ENCODE peak calls at places on chromosomes 12 and 14, in eight cellular contexts. One of them, this sample, is unnamed.
A peak's percentile ranks its signal among the peaks of the same experiment; 100 is the strongest.

GRCh38 chr12:106139422-106140141 is 828 bp upstream of the NUAK1 start:
- DNase-seq in NB4: peak; percentile 88
- DNase-seq in HepG2: peak; percentile 52
- DNase-seq in K562: no peak
- DNase-seq in SK-N-SH: no peak
- DNase-seq in GM12878: no peak
- DNase-seq in HCT116: peak; percentile 56
- DNase-seq in A549: peak; percentile 89
- DNase-seq in this sample: peak; percentile 79

GRCh38 chr14:76861574-76862255 is 35.5 kb downstream of the LRRC74A start:
- DNase-seq in SK-N-SH: no peak
- DNase-seq in HepG2: no peak
- DNase-seq in GM12878: no peak
- DNase-seq in NB4: no peak
- DNase-seq in K562: no peak
- DNase-seq in A549: no peak
- DNase-seq in HCT116: no peak
- DNase-seq in this sample: no peak

GRCh38 chr12:65106948-65107347 is 14.2 kb downstream of the WIF1 start:
- DNase-seq in NB4: no peak
- DNase-seq in K562: no peak
- DNase-seq in SK-N-SH: no peak
- DNase-seq in GM12878: no peak
- DNase-seq in HepG2: no peak
- DNase-seq in HCT116: no peak
- DNase-seq in A549: peak; percentile 15
- DNase-seq in this sample: peak; percentile 9

GRCh38 chr14:74349757-74350156 is 1.5 kb downstream of the VRTN start:
- DNase-seq in K562: no peak
- DNase-seq in HCT116: no peak
- DNase-seq in HepG2: no peak
- DNase-seq in GM12878: no peak
- DNase-seq in SK-N-SH: no peak
- DNase-seq in NB4: no peak
- DNase-seq in A549: no peak
- DNase-seq in this sample: no peak

GRCh38 chr12:47302111-47302597 is 222.4 kb upstream of the AMIGO2 start:
- DNase-seq in NB4: no peak
- DNase-seq in A549: peak; percentile 54
- DNase-seq in K562: peak; percentile 26
- DNase-seq in GM12878: no peak
- DNase-seq in HepG2: no peak
- DNase-seq in HCT116: no peak
- DNase-seq in SK-N-SH: no peak
- DNase-seq in this sample: no peak

GRCh38 chr14:67453575-67454300 is 34.8 kb downstream of the TMEM229B start:
- DNase-seq in GM12878: no peak
- DNase-seq in NB4: no peak
- DNase-seq in A549: no peak
- DNase-seq in SK-N-SH: no peak
- DNase-seq in K562: no peak
- DNase-seq in HCT116: no peak
- DNase-seq in HepG2: no peak
- DNase-seq in this sample: no peak

GRCh38 chr12:66453837-66454236 is 151.5 kb downstream of the HELB start:
- DNase-seq in GM12878: no peak
- DNase-seq in NB4: peak; percentile 15
- DNase-seq in K562: no peak
- DNase-seq in HepG2: no peak
- DNase-seq in HCT116: no peak
- DNase-seq in A549: no peak
- DNase-seq in SK-N-SH: no peak
- DNase-seq in this sample: no peak

GRCh38 chr12:43882578-43883178 is 46.8 kb downstream of the TMEM117 start:
- DNase-seq in HepG2: peak; percentile 46
- DNase-seq in A549: peak; percentile 75
- DNase-seq in SK-N-SH: peak; percentile 56
- DNase-seq in HCT116: peak; percentile 39
- DNase-seq in GM12878: peak; percentile 17
- DNase-seq in K562: peak; percentile 39
- DNase-seq in NB4: peak; percentile 74
- DNase-seq in this sample: peak; percentile 65

GRCh38 chr14:103140316-103141109 is 17.3 kb downstream of the TNFAIP2 start:
- DNase-seq in HepG2: peak; percentile 39
- DNase-seq in SK-N-SH: no peak
- DNase-seq in GM12878: peak; percentile 94
- DNase-seq in HCT116: no peak
- DNase-seq in K562: no peak
- DNase-seq in A549: no peak
- DNase-seq in NB4: no peak
- DNase-seq in this sample: no peak

GRCh38 chr12:127655691-127656090 is 611.3 kb upstream of the TMEM132C start:
- DNase-seq in HepG2: no peak
- DNase-seq in NB4: no peak
- DNase-seq in K562: no peak
- DNase-seq in A549: no peak
- DNase-seq in GM12878: no peak
- DNase-seq in SK-N-SH: no peak
- DNase-seq in HCT116: no peak
- DNase-seq in this sample: no peak

GRCh38 chr12:58368001-58368400 is 426.6 kb downstream of the ATP23 start:
- DNase-seq in HCT116: no peak
- DNase-seq in A549: no peak
- DNase-seq in K562: no peak
- DNase-seq in HepG2: no peak
- DNase-seq in GM12878: no peak
- DNase-seq in SK-N-SH: no peak
- DNase-seq in NB4: no peak
- DNase-seq in this sample: no peak

GRCh38 chr14:52328286-52328685 is 14.2 kb downstream of the PTGER2 start:
- DNase-seq in K562: no peak
- DNase-seq in HepG2: no peak
- DNase-seq in GM12878: no peak
- DNase-seq in HCT116: no peak
- DNase-seq in A549: no peak
- DNase-seq in NB4: no peak
- DNase-seq in SK-N-SH: no peak
- DNase-seq in this sample: no peak

GRCh38 chr12:48175613-48176416 is 7.6 kb upstream of the CCDC184 start:
- DNase-seq in HepG2: no peak
- DNase-seq in SK-N-SH: no peak
- DNase-seq in NB4: no peak
- DNase-seq in HCT116: no peak
- DNase-seq in K562: peak; percentile 39
- DNase-seq in A549: no peak
- DNase-seq in GM12878: no peak
- DNase-seq in this sample: no peak

GRCh38 chr14:55332654-55333570 is 61.7 kb downstream of the FBXO34 start:
- DNase-seq in K562: peak; percentile 27
- DNase-seq in HepG2: no peak
- DNase-seq in NB4: no peak
- DNase-seq in A549: no peak
- DNase-seq in GM12878: no peak
- DNase-seq in HCT116: no peak
- DNase-seq in SK-N-SH: no peak
- DNase-seq in this sample: no peak

GRCh38 chr14:100238419-100239199 is at the start of gene YY1:
- DNase-seq in NB4: peak; percentile 98
- DNase-seq in K562: peak; percentile 94
- DNase-seq in HCT116: peak; percentile 93
- DNase-seq in GM12878: peak; percentile 82
- DNase-seq in HepG2: peak; percentile 93
- DNase-seq in A549: peak; percentile 98
- DNase-seq in SK-N-SH: peak; percentile 99
- DNase-seq in this sample: peak; percentile 98

GRCh38 chr12:48651681-48652080 is 30.4 kb downstream of the KANSL2 start:
- DNase-seq in HCT116: no peak
- DNase-seq in NB4: no peak
- DNase-seq in GM12878: no peak
- DNase-seq in SK-N-SH: no peak
- DNase-seq in A549: no peak
- DNase-seq in K562: no peak
- DNase-seq in HepG2: no peak
- DNase-seq in this sample: no peak

GRCh38 chr14:64812412-64812811 is 67.3 kb downstream of the SPTB start:
- DNase-seq in SK-N-SH: no peak
- DNase-seq in GM12878: no peak
- DNase-seq in NB4: no peak
- DNase-seq in HCT116: peak; percentile 47
- DNase-seq in K562: no peak
- DNase-seq in A549: no peak
- DNase-seq in HepG2: no peak
- DNase-seq in this sample: no peak

GRCh38 chr12:96743606-96744005 is 163.5 kb upstream of the NEDD1 start:
- DNase-seq in K562: no peak
- DNase-seq in A549: no peak
- DNase-seq in HepG2: no peak
- DNase-seq in HCT116: no peak
- DNase-seq in GM12878: no peak
- DNase-seq in SK-N-SH: no peak
- DNase-seq in NB4: no peak
- DNase-seq in this sample: peak; percentile 67

GRCh38 chr14:88264116-88264515 is 59.0 kb downstream of the KCNK10 start:
- DNase-seq in GM12878: no peak
- DNase-seq in K562: no peak
- DNase-seq in SK-N-SH: no peak
- DNase-seq in HCT116: no peak
- DNase-seq in HepG2: no peak
- DNase-seq in NB4: peak; percentile 51
- DNase-seq in A549: no peak
- DNase-seq in this sample: no peak

GRCh38 chr14:34113051-34113511 is 162.2 kb upstream of the EGLN3 start:
- DNase-seq in GM12878: no peak
- DNase-seq in K562: no peak
- DNase-seq in HepG2: no peak
- DNase-seq in NB4: no peak
- DNase-seq in HCT116: no peak
- DNase-seq in A549: peak; percentile 65
- DNase-seq in SK-N-SH: no peak
- DNase-seq in this sample: no peak

GRCh38 chr14:91241848-91242247 is 2.7 kb downstream of the GPR68 start:
- DNase-seq in A549: no peak
- DNase-seq in K562: no peak
- DNase-seq in HepG2: no peak
- DNase-seq in HCT116: no peak
- DNase-seq in SK-N-SH: no peak
- DNase-seq in NB4: peak; percentile 84
- DNase-seq in GM12878: peak; percentile 77
- DNase-seq in this sample: no peak

GRCh38 chr12:80709811-80710726 is 2.6 kb downstream of the MYF6 start:
- DNase-seq in A549: peak; percentile 27
- DNase-seq in NB4: peak; percentile 25
- DNase-seq in SK-N-SH: peak; percentile 43
- DNase-seq in GM12878: no peak
- DNase-seq in HCT116: peak; percentile 4
- DNase-seq in K562: no peak
- DNase-seq in HepG2: peak; percentile 9
- DNase-seq in this sample: no peak

GRCh38 chr12:57467915-57468314 is 8.3 kb downstream of the GLI1 start:
- DNase-seq in A549: no peak
- DNase-seq in K562: no peak
- DNase-seq in GM12878: no peak
- DNase-seq in HepG2: no peak
- DNase-seq in NB4: no peak
- DNase-seq in SK-N-SH: no peak
- DNase-seq in HCT116: no peak
- DNase-seq in this sample: no peak

GRCh38 chr12:111367661-111368221 is 1.2 kb downstream of the PHETA1 start:
- DNase-seq in NB4: no peak
- DNase-seq in SK-N-SH: peak; percentile 76
- DNase-seq in HCT116: no peak
- DNase-seq in GM12878: no peak
- DNase-seq in A549: peak; percentile 36
- DNase-seq in HepG2: peak; percentile 91
- DNase-seq in K562: no peak
- DNase-seq in this sample: peak; percentile 67
- H3K4me3 ChIP-seq in NB4: no peak overlapping the region
- H3K4me3 ChIP-seq in SK-N-SH: peak overlapping the region; percentile 85
- H3K4me3 ChIP-seq in HCT116: peak overlapping the region; percentile 73
- H3K4me3 ChIP-seq in GM12878: no peak overlapping the region
- H3K4me3 ChIP-seq in A549: peak overlapping the region; percentile 91
- H3K4me3 ChIP-seq in HepG2: peak overlapping the region; percentile 97
- H3K4me3 ChIP-seq in K562: peak overlapping the region; percentile 64
- H3K4me3 ChIP-seq in this sample: peak overlapping the region; percentile 94

GRCh38 chr14:66196670-66197069 is 289.5 kb upstream of the CCDC196 start:
- DNase-seq in A549: no peak
- DNase-seq in K562: no peak
- DNase-seq in NB4: no peak
- DNase-seq in GM12878: no peak
- DNase-seq in SK-N-SH: no peak
- DNase-seq in HCT116: no peak
- DNase-seq in HepG2: no peak
- DNase-seq in this sample: no peak
- TF ChIP-seq MAX in A549: no peak
- TF ChIP-seq MAX in K562: no peak
- TF ChIP-seq MAX in NB4: no peak
- TF ChIP-seq MAX in GM12878: no peak
- TF ChIP-seq MAX in SK-N-SH: no peak
- TF ChIP-seq MAX in HCT116: no peak
- TF ChIP-seq MAX in HepG2: no peak
- TF ChIP-seq MAX in this sample: no peak

GRCh38 chr12:53644133-53644532 is 18.0 kb upstream of the ATF7 start:
- DNase-seq in NB4: no peak
- DNase-seq in SK-N-SH: no peak
- DNase-seq in K562: no peak
- DNase-seq in GM12878: no peak
- DNase-seq in HCT116: no peak
- DNase-seq in A549: no peak
- DNase-seq in HepG2: no peak
- DNase-seq in this sample: no peak
- H3K4me3 ChIP-seq in NB4: no peak overlapping the region
- H3K4me3 ChIP-seq in SK-N-SH: no peak overlapping the region
- H3K4me3 ChIP-seq in K562: no peak overlapping the region
- H3K4me3 ChIP-seq in GM12878: no peak overlapping the region
- H3K4me3 ChIP-seq in HCT116: no peak overlapping the region
- H3K4me3 ChIP-seq in A549: no peak overlapping the region
- H3K4me3 ChIP-seq in HepG2: no peak overlapping the region
- H3K4me3 ChIP-seq in this sample: no peak overlapping the region

GRCh38 chr12:130064999-130065398 is 97.3 kb upstream of the FZD10 start:
- DNase-seq in HCT116: no peak
- DNase-seq in HepG2: no peak
- DNase-seq in A549: no peak
- DNase-seq in K562: no peak
- DNase-seq in NB4: no peak
- DNase-seq in GM12878: no peak
- DNase-seq in SK-N-SH: no peak
- DNase-seq in this sample: no peak
- TF ChIP-seq MAX in HCT116: no peak
- TF ChIP-seq MAX in HepG2: no peak
- TF ChIP-seq MAX in A549: no peak
- TF ChIP-seq MAX in K562: no peak
- TF ChIP-seq MAX in NB4: no peak
- TF ChIP-seq MAX in GM12878: no peak
- TF ChIP-seq MAX in SK-N-SH: no peak
- TF ChIP-seq MAX in this sample: no peak

GRCh38 chr14:75821828-75822521 is 159.8 kb downstream of the TGFB3 start:
- DNase-seq in HepG2: no peak
- DNase-seq in A549: no peak
- DNase-seq in NB4: no peak
- DNase-seq in K562: no peak
- DNase-seq in GM12878: no peak
- DNase-seq in HCT116: peak; percentile 54
- DNase-seq in SK-N-SH: no peak
- DNase-seq in this sample: no peak
- H3K4me3 ChIP-seq in HepG2: no peak overlapping the region
- H3K4me3 ChIP-seq in A549: no peak overlapping the region
- H3K4me3 ChIP-seq in NB4: no peak overlapping the region
- H3K4me3 ChIP-seq in K562: no peak overlapping the region
- H3K4me3 ChIP-seq in GM12878: no peak overlapping the region
- H3K4me3 ChIP-seq in HCT116: no peak overlapping the region
- H3K4me3 ChIP-seq in SK-N-SH: no peak overlapping the region
- H3K4me3 ChIP-seq in this sample: no peak overlapping the region

GRCh38 chr12:124928095-124928911 is 13.9 kb upstream of the UBC start:
- DNase-seq in SK-N-SH: no peak
- DNase-seq in GM12878: no peak
- DNase-seq in HepG2: no peak
- DNase-seq in HCT116: peak; percentile 95
- DNase-seq in A549: peak; percentile 98
- DNase-seq in NB4: no peak
- DNase-seq in K562: no peak
- DNase-seq in this sample: peak; percentile 94
- TF ChIP-seq MAX in SK-N-SH: no peak
- TF ChIP-seq MAX in GM12878: no peak
- TF ChIP-seq MAX in HepG2: peak; percentile 4
- TF ChIP-seq MAX in HCT116: no peak
- TF ChIP-seq MAX in A549: peak; percentile 96
- TF ChIP-seq MAX in NB4: no peak
- TF ChIP-seq MAX in K562: no peak
- TF ChIP-seq MAX in this sample: peak; percentile 56